ENCODE peak calls at places on chromosomes 4 and X, in six cellular contexts. E, S, Q, I, L and G are unnamed samples.

GRCh38 chr4:73875401-73875800 is 6.2 kb downstream of the CXCL1 start:
- DNase-seq in Q (no peak), S (no peak), L (no peak), I (no peak), E (no peak), G (no peak)

GRCh38 chr4:22492987-22493386 is 22.9 kb downstream of the ADGRA3 start:
- DNase-seq in S (no peak), E (no peak), I (no peak), Q (no peak), L (no peak), G (no peak)

GRCh38 chr4:16205298-16206164 is 20.7 kb downstream of the TAPT1 start:
- DNase-seq in L (no peak), S (peak), Q (peak), E (peak), I (no peak), G (no peak)

GRCh38 chr4:108352664-108353308 is 184.1 kb upstream of the LEF1 start:
- DNase-seq in S (no peak), L (no peak), E (no peak), Q (no peak), I (no peak), G (no peak)

GRCh38 chr4:55468724-55469123 is 73.0 kb downstream of the TMEM165 start:
- DNase-seq in I (peak), Q (peak), L (peak), E (no peak), S (no peak), G (no peak)

GRCh38 chrX:154534526-154535322 is 11.9 kb downstream of the G6PD start:
- DNase-seq in S (peak), I (peak), L (peak), Q (peak), E (peak), G (peak)

GRCh38 chr4:53186714-53187358 is 179.0 kb downstream of the SCFD2 start:
- DNase-seq in L (no peak), S (no peak), I (no peak), Q (no peak), E (no peak), G (no peak)

GRCh38 chr4:724131-724530 is 18.5 kb downstream of the PCGF3 start:
- DNase-seq in Q (no peak), L (no peak), I (no peak), E (no peak), S (no peak), G (peak)

GRCh38 chr4:105329081-105329480 is 144.8 kb downstream of the PPA2 start:
- DNase-seq in S (no peak), E (no peak), Q (no peak), I (no peak), L (no peak), G (no peak)

GRCh38 chr4:130747842-130748241 is 1651.9 kb downstream of the C4orf33 start:
- DNase-seq in I (no peak), L (peak), Q (peak), E (no peak), S (peak), G (no peak)

GRCh38 chrX:39859991-39860861 is 237.5 kb downstream of the BCOR start:
- DNase-seq in L (peak), I (peak), S (peak), E (peak), Q (peak), G (peak)

GRCh38 chr4:17347445-17347844 is 164.4 kb downstream of the QDPR start:
- DNase-seq in Q (peak), E (peak), S (peak), I (peak), L (peak), G (no peak)

GRCh38 chrX:129600981-129601424 is 53.8 kb downstream of the APLN start:
- DNase-seq in E (peak), I (no peak), S (peak), L (peak), Q (peak), G (peak)

GRCh38 chrX:889966-890651 is 259.5 kb downstream of the SHOX start:
- DNase-seq in E (no peak), S (no peak), I (no peak), Q (no peak), L (no peak), G (no peak)